ENCODE peak calls at places on chromosome 1, in six cellular contexts. D, P, Y, T, Z and L are unnamed samples.

GRCh38 chr1:15454256-15454655 is 2.3 kb upstream of the CELA2A start:
- DNase-seq in D (no peak), P (no peak), Y (no peak), T (no peak), Z (no peak), L (peak)

GRCh38 chr1:212649020-212649419 is 40.5 kb downstream of the ATF3 start:
- DNase-seq in D (no peak), P (no peak), Y (no peak), T (no peak), Z (no peak), L (no peak)

GRCh38 chr1:100107696-100108095 is 25.0 kb downstream of the SASS6 start:
- DNase-seq in D (no peak), P (no peak), Y (no peak), T (no peak), Z (no peak), L (no peak)

GRCh38 chr1:227887697-227888403 is 59.9 kb downstream of the WNT9A start:
- DNase-seq in D (peak), P (peak), Y (peak), T (peak), Z (no peak), L (peak)

GRCh38 chr1:208238710-208239517 is 5.3 kb downstream of the PLXNA2 start:
- DNase-seq in D (no peak), P (peak), Y (no peak), T (no peak), Z (no peak), L (peak)

GRCh38 chr1:234611153-234611798 is 1.3 kb upstream of the IRF2BP2 start:
- DNase-seq in D (no peak), P (peak), Y (no peak), T (no peak), Z (peak), L (peak)

GRCh38 chr1:174134000-174134659 is 25.2 kb upstream of the RABGAP1L start:
- DNase-seq in D (no peak), P (no peak), Y (no peak), T (no peak), Z (no peak), L (no peak)

GRCh38 chr1:5509664-5510452 is 482.4 kb downstream of the NPHP4 start:
- DNase-seq in D (peak), P (no peak), Y (peak), T (peak), Z (peak), L (peak)

GRCh38 chr1:66984491-66984890 is 59.7 kb downstream of the MIER1 start:
- DNase-seq in D (no peak), P (no peak), Y (no peak), T (no peak), Z (no peak), L (no peak)

GRCh38 chr1:205629751-205630150 is 2.1 kb downstream of the ELK4 start:
- DNase-seq in D (no peak), P (no peak), Y (peak), T (no peak), Z (no peak), L (no peak)

GRCh38 chr1:1144843-1145546 is 28.7 kb upstream of the TTLL10 start:
- DNase-seq in D (no peak), P (no peak), Y (no peak), T (no peak), Z (no peak), L (no peak)

GRCh38 chr1:229169399-229169798 is 101.5 kb upstream of the RAB4A start:
- DNase-seq in D (no peak), P (no peak), Y (no peak), T (no peak), Z (no peak), L (no peak)

GRCh38 chr1:233082778-233083550 is 132.6 kb downstream of the NTPCR start:
- DNase-seq in D (no peak), P (no peak), Y (no peak), T (no peak), Z (no peak), L (no peak)

GRCh38 chr1:61486783-61487505 is 238.0 kb downstream of the TM2D1 start:
- DNase-seq in D (no peak), P (no peak), Y (no peak), T (no peak), Z (no peak), L (no peak)

GRCh38 chr1:68103006-68103545 is 52.6 kb upstream of the DIRAS3 start:
- DNase-seq in D (no peak), P (no peak), Y (no peak), T (no peak), Z (no peak), L (no peak)